ENCODE peak calls at places on chromosomes 12 and 14, in six cellular contexts. One of them, this sample, is unnamed.
A peak's percentile ranks its signal among the peaks of the same experiment; 100 is the strongest.

GRCh38 chr14:67722293-67722692 is 20.6 kb downstream of the RDH12 start:
- DNase-seq in mesendoderm: peak; percentile 63
- DNase-seq in dorsolateral prefrontal cortex: peak; percentile 65
- DNase-seq in lung: no peak
- DNase-seq in CD8-positive, alpha-beta T cell: no peak
- DNase-seq in tibial artery: peak; percentile 45
- DNase-seq in this sample: peak; percentile 72

GRCh38 chr12:113462117-113462774 is 9.4 kb downstream of the LHX5 start:
- DNase-seq in mesendoderm: peak; percentile 82
- DNase-seq in tibial artery: peak; percentile 76
- DNase-seq in dorsolateral prefrontal cortex: peak; percentile 61
- DNase-seq in lung: peak; percentile 75
- DNase-seq in CD8-positive, alpha-beta T cell: peak; percentile 52
- DNase-seq in this sample: peak; percentile 76

GRCh38 chr12:118058227-118058626 is 2.8 kb downstream of the WSB2 start:
- DNase-seq in dorsolateral prefrontal cortex: no peak
- DNase-seq in lung: no peak
- DNase-seq in mesendoderm: no peak
- DNase-seq in tibial artery: no peak
- DNase-seq in CD8-positive, alpha-beta T cell: no peak
- DNase-seq in this sample: no peak

GRCh38 chr12:121537814-121538698 is 42.8 kb downstream of the KDM2B start:
- DNase-seq in CD8-positive, alpha-beta T cell: no peak
- DNase-seq in tibial artery: no peak
- DNase-seq in mesendoderm: no peak
- DNase-seq in lung: no peak
- DNase-seq in dorsolateral prefrontal cortex: no peak
- DNase-seq in this sample: peak; percentile 42

GRCh38 chr14:33685698-33686097 is 265.2 kb downstream of the EGLN3 start:
- DNase-seq in tibial artery: no peak
- DNase-seq in dorsolateral prefrontal cortex: no peak
- DNase-seq in mesendoderm: no peak
- DNase-seq in CD8-positive, alpha-beta T cell: no peak
- DNase-seq in lung: no peak
- DNase-seq in this sample: no peak

GRCh38 chr12:25115677-25116076 is 79.3 kb downstream of the DNAI7 start:
- DNase-seq in dorsolateral prefrontal cortex: no peak
- DNase-seq in lung: no peak
- DNase-seq in tibial artery: no peak
- DNase-seq in mesendoderm: no peak
- DNase-seq in CD8-positive, alpha-beta T cell: no peak
- DNase-seq in this sample: no peak

GRCh38 chr12:121632069-121632970 is 6.0 kb downstream of the ORAI1 start:
- DNase-seq in dorsolateral prefrontal cortex: no peak
- DNase-seq in CD8-positive, alpha-beta T cell: no peak
- DNase-seq in mesendoderm: no peak
- DNase-seq in tibial artery: no peak
- DNase-seq in lung: no peak
- DNase-seq in this sample: no peak

GRCh38 chr12:118319627-118320026 is 53.1 kb downstream of the TAOK3 start:
- DNase-seq in mesendoderm: no peak
- DNase-seq in tibial artery: no peak
- DNase-seq in lung: no peak
- DNase-seq in dorsolateral prefrontal cortex: no peak
- DNase-seq in CD8-positive, alpha-beta T cell: no peak
- DNase-seq in this sample: no peak

GRCh38 chr12:86186449-86186848 is 69.7 kb downstream of the MGAT4C start:
- DNase-seq in mesendoderm: peak; percentile 16
- DNase-seq in lung: no peak
- DNase-seq in dorsolateral prefrontal cortex: no peak
- DNase-seq in CD8-positive, alpha-beta T cell: no peak
- DNase-seq in tibial artery: no peak
- DNase-seq in this sample: no peak

GRCh38 chr14:50670196-50670875 is 2.2 kb upstream of the SAV1 start:
- DNase-seq in CD8-positive, alpha-beta T cell: no peak
- DNase-seq in lung: no peak
- DNase-seq in tibial artery: no peak
- DNase-seq in dorsolateral prefrontal cortex: no peak
- DNase-seq in mesendoderm: peak; percentile 85
- DNase-seq in this sample: no peak

GRCh38 chr14:101457936-101458535 is 103.3 kb upstream of the DIO3 start:
- DNase-seq in lung: no peak
- DNase-seq in tibial artery: no peak
- DNase-seq in CD8-positive, alpha-beta T cell: no peak
- DNase-seq in mesendoderm: peak; percentile 67
- DNase-seq in dorsolateral prefrontal cortex: no peak
- DNase-seq in this sample: no peak

GRCh38 chr14:101460521-101460920 is 100.8 kb upstream of the DIO3 start:
- DNase-seq in tibial artery: no peak
- DNase-seq in mesendoderm: no peak
- DNase-seq in dorsolateral prefrontal cortex: no peak
- DNase-seq in CD8-positive, alpha-beta T cell: no peak
- DNase-seq in lung: no peak
- DNase-seq in this sample: no peak

GRCh38 chr14:101460986-101461750 is 100.1 kb upstream of the DIO3 start:
- DNase-seq in CD8-positive, alpha-beta T cell: no peak
- DNase-seq in dorsolateral prefrontal cortex: no peak
- DNase-seq in lung: no peak
- DNase-seq in mesendoderm: no peak
- DNase-seq in tibial artery: no peak
- DNase-seq in this sample: no peak

GRCh38 chr14:101458536-101459391 is 102.5 kb upstream of the DIO3 start:
- DNase-seq in tibial artery: no peak
- DNase-seq in mesendoderm: peak; percentile 79
- DNase-seq in CD8-positive, alpha-beta T cell: no peak
- DNase-seq in dorsolateral prefrontal cortex: no peak
- DNase-seq in lung: no peak
- DNase-seq in this sample: no peak

DNA sequence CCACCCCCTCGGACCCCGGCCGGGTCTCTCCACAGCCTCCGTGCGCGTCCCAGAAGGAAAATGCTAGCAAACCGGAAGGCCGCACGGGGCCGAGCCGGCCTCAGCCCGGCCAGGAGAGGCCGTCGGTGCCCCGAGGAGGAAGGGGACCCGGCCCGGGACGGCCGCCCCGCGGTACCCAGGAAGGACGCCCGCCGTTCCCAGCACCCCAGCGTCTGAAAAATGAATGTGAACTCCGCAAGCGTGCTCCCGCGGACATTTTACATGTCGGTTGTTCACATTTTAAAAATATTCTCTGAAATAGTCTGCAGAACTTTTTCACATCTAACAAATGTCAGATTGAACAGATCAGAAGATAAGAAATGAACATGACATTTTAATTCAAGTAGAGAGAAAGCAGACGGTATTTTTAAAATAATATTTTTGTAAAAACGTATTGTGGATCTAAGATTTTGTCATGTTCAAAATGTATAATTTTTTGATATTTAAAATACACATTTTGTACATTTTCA is 101.8 kb upstream of the DIO3 start:
- DNase-seq in tibial artery: no peak
- DNase-seq in mesendoderm: no peak
- DNase-seq in lung: no peak
- DNase-seq in CD8-positive, alpha-beta T cell: no peak
- DNase-seq in dorsolateral prefrontal cortex: no peak
- DNase-seq in this sample: no peak
- H3K4me3 ChIP-seq in tibial artery: no peak overlapping the region
- H3K4me3 ChIP-seq in mesendoderm: no peak overlapping the region
- H3K4me3 ChIP-seq in lung: no peak overlapping the region
- H3K4me3 ChIP-seq in CD8-positive, alpha-beta T cell: no peak overlapping the region
- H3K4me3 ChIP-seq in dorsolateral prefrontal cortex: no peak overlapping the region
- H3K4me3 ChIP-seq in this sample: no peak overlapping the region

GRCh38 chr12:26678697-26679660 is 154.0 kb downstream of the ITPR2 start:
- DNase-seq in tibial artery: no peak
- DNase-seq in CD8-positive, alpha-beta T cell: no peak
- DNase-seq in lung: no peak
- DNase-seq in mesendoderm: peak; percentile 84
- DNase-seq in dorsolateral prefrontal cortex: no peak
- DNase-seq in this sample: no peak
- H3K4me3 ChIP-seq in tibial artery: no peak overlapping the region
- H3K4me3 ChIP-seq in CD8-positive, alpha-beta T cell: no peak overlapping the region
- H3K4me3 ChIP-seq in lung: no peak overlapping the region
- H3K4me3 ChIP-seq in mesendoderm: no peak overlapping the region
- H3K4me3 ChIP-seq in dorsolateral prefrontal cortex: no peak overlapping the region
- H3K4me3 ChIP-seq in this sample: no peak overlapping the region

GRCh38 chr12:120229071-120229582 is 28.2 kb upstream of the RPLP0 start:
- DNase-seq in dorsolateral prefrontal cortex: no peak
- DNase-seq in mesendoderm: peak; percentile 96
- DNase-seq in tibial artery: no peak
- DNase-seq in lung: no peak
- DNase-seq in CD8-positive, alpha-beta T cell: no peak
- DNase-seq in this sample: peak; percentile 24
- H3K4me3 ChIP-seq in dorsolateral prefrontal cortex: no peak overlapping the region
- H3K4me3 ChIP-seq in mesendoderm: no peak overlapping the region
- H3K4me3 ChIP-seq in tibial artery: no peak overlapping the region
- H3K4me3 ChIP-seq in lung: no peak overlapping the region
- H3K4me3 ChIP-seq in CD8-positive, alpha-beta T cell: peak overlapping the region; percentile 30
- H3K4me3 ChIP-seq in this sample: no peak overlapping the region

DNA sequence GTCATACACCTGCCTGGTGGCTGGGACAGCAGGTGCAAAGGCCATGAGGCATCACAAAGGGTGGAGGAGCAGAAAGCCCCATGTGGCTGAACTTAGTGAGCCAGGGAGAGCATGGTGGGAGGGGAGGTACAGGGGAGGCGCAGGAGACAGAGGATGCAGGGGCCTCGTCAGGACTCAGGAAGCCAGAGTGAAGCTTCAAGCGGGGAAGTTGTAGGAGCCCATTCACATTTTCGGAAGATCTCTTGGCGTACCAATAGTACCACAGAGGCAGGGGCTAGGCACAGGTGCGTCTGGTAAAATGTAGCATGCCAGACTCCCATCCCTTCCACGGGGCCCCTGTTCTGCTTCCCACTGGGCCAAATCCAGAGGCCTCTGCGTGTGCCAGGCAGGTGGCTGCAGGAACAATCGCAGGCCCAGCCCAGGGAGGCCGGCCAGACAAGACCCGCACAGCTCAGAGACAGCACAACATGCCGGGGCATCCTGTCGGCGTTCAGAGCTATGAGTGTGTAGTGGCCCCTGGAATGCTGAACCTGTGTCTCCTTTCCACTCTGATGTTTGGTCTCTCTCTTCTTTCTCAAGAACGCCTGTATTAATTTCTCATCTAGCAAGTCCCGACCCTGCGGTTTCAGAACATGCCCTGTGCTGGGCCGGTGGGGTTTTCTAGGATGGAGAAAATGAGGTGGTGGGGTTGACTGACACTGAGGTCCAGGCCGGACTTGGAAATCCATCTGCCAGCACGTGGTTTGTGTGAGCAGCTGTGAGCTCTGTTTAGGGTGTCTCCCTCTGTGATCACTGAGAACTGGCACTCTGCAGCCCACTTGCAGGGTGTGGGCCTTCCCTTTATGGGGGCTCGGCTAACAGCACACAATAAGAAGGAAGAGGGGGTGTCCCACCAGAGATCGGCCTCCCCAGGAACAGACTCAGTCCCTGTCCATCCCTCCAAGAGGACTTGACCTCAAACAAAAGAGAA is 5.5 kb upstream of the TMEM132D start:
- DNase-seq in dorsolateral prefrontal cortex: no peak
- DNase-seq in lung: no peak
- DNase-seq in tibial artery: no peak
- DNase-seq in mesendoderm: no peak
- DNase-seq in CD8-positive, alpha-beta T cell: no peak
- DNase-seq in this sample: no peak
- H3K4me3 ChIP-seq in dorsolateral prefrontal cortex: no peak overlapping the region
- H3K4me3 ChIP-seq in lung: no peak overlapping the region
- H3K4me3 ChIP-seq in tibial artery: no peak overlapping the region
- H3K4me3 ChIP-seq in mesendoderm: no peak overlapping the region
- H3K4me3 ChIP-seq in CD8-positive, alpha-beta T cell: no peak overlapping the region
- H3K4me3 ChIP-seq in this sample: no peak overlapping the region

DNA sequence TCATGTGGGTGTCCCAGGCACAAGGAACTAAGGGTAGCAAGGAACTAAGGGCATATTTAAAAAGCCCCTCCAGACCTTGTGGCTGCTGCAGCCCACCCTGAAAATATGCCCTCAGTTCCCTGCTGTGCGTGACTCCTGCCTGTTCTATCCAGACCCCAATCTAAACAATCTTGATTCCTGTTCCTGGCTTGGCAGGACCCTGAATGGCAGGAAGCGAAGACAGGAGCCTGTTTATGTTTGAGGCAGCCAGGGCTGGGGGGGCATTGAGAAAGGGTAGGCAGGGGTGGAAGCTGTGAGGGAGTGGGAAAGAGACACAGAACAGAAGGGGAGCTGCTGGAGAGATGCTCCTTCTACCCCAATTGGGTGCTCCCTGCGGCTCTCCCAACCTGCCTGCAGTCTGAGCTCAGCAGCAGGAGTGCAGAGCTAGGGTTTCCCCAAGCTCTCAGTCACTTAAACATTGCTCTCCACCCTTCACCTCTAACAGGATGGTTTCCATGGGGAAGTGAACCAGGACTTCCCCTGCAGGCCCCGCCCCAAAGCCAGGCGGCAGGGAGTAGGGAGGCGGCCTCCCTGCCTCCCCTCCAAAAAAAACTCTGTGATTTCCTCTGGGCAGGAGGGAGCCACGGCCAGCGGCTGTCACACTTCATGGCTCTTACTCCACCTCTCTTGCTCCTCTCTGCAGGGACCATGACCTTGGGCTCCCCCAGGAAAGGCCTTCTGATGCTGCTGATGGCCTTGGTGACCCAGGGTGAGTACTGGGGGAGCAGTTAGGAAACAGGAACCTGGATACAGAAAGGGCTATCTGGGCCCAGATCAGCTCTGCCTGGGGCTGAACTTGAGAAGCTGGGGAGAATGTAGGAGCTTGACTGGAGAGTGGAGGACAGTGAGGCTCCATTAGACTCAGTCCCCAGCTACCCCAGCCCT is 4.7 kb downstream of the ACVRL1 start:
- DNase-seq in tibial artery: peak; percentile 62
- DNase-seq in CD8-positive, alpha-beta T cell: no peak
- DNase-seq in lung: peak; percentile 56
- DNase-seq in mesendoderm: peak; percentile 75
- DNase-seq in dorsolateral prefrontal cortex: no peak
- DNase-seq in this sample: peak; percentile 61
- H3K4me3 ChIP-seq in tibial artery: no peak overlapping the region
- H3K4me3 ChIP-seq in CD8-positive, alpha-beta T cell: no peak overlapping the region
- H3K4me3 ChIP-seq in lung: peak overlapping the region; percentile 59
- H3K4me3 ChIP-seq in mesendoderm: no peak overlapping the region
- H3K4me3 ChIP-seq in dorsolateral prefrontal cortex: no peak overlapping the region
- H3K4me3 ChIP-seq in this sample: peak overlapping the region; percentile 41

DNA sequence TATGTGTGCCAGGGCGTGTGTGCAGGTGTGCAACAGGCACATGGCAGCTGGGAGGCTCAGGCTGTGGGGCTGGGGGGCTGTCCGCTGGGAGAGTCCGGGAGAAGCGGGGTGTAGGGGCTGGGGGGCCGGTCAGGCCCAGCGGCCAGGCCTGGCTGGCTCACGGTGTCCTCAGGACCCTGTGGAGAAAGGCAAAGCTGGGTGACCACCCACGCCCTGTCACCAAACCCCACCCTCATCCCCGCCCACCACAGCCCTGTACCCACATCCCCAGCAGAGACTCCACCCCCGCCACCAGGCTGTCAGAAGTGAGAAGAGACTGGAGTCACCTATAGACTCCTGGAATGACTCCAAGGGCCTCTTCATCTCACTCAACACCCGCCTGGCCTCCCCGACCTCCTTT is 85.3 kb downstream of the SCARB1 start:
- DNase-seq in tibial artery: no peak
- DNase-seq in mesendoderm: no peak
- DNase-seq in dorsolateral prefrontal cortex: no peak
- DNase-seq in CD8-positive, alpha-beta T cell: no peak
- DNase-seq in lung: no peak
- DNase-seq in this sample: no peak
- H3K4me3 ChIP-seq in tibial artery: no peak overlapping the region
- H3K4me3 ChIP-seq in mesendoderm: no peak overlapping the region
- H3K4me3 ChIP-seq in dorsolateral prefrontal cortex: no peak overlapping the region
- H3K4me3 ChIP-seq in CD8-positive, alpha-beta T cell: no peak overlapping the region
- H3K4me3 ChIP-seq in lung: no peak overlapping the region
- H3K4me3 ChIP-seq in this sample: no peak overlapping the region

This sample was measured in heart right ventricle.